ENCODE peak calls at places on chromosome 3, in five cellular contexts. Z is neuronal stem cell, F is lower lobe of right lung, C is testis, Y is cardiac fibroblast. I is an unnamed sample.

GRCh38 chr3:168094580-168094876 is 1.2 kb downstream of the GOLIM4 start:
- DNase-seq in Z (no peak), F (peak), C (no peak), Y (no peak), I (no peak)

GRCh38 chr3:12935023-12935860 is 93.9 kb upstream of the RPL32 start:
- DNase-seq in Z (no peak), F (no peak), C (no peak), Y (no peak), I (no peak)

GRCh38 chr3:106049876-106050275 is 181.1 kb upstream of the CBLB start:
- DNase-seq in Z (no peak), F (no peak), C (no peak), Y (peak), I (no peak)

GRCh38 chr3:157542711-157543485 is 39.7 kb upstream of the VEPH1 start:
- DNase-seq in Z (peak), F (peak), C (peak), Y (peak), I (peak)

GRCh38 chr3:110811050-110811449 is 260.6 kb upstream of the NECTIN3 start:
- DNase-seq in Z (no peak), F (no peak), C (no peak), Y (peak), I (no peak)

GRCh38 chr3:131083190-131083863 is 56.6 kb downstream of the NEK11 start:
- DNase-seq in Z (no peak), F (no peak), C (peak), Y (peak), I (peak)

GRCh38 chr3:174333640-174334039 is 525.5 kb upstream of the NAALADL2 start:
- DNase-seq in Z (no peak), F (no peak), C (no peak), Y (no peak), I (no peak)

GRCh38 chr3:46574263-46574662 is 8.2 kb upstream of the LRRC2 start:
- DNase-seq in Z (no peak), F (no peak), C (no peak), Y (no peak), I (no peak)

GRCh38 chr3:110928016-110928662 is 143.5 kb upstream of the NECTIN3 start:
- DNase-seq in Z (no peak), F (no peak), C (no peak), Y (no peak), I (no peak)

GRCh38 chr3:11900844-11901243 is 54.2 kb upstream of the TAMM41 start:
- DNase-seq in Z (no peak), F (no peak), C (no peak), Y (no peak), I (no peak)

GRCh38 chr3:51777985-51778384 is 1.1 kb downstream of the IQCF6 start:
- DNase-seq in Z (no peak), F (peak), C (peak), Y (no peak), I (no peak)

GRCh38 chr3:138009476-138010272 is at the start of gene CLDN18:
- DNase-seq in Z (no peak), F (peak), C (peak), Y (no peak), I (no peak)

GRCh38 chr3:122890077-122890484 is 95.2 kb downstream of the SLC49A4 start:
- DNase-seq in Z (peak), F (no peak), C (peak), Y (peak), I (peak)

GRCh38 chr3:148955544-148956346 is 35.6 kb upstream of the GYG1 start:
- DNase-seq in Z (peak), F (no peak), C (peak), Y (peak), I (no peak)

GRCh38 chr3:126870608-126871210 is 112.2 kb upstream of the PLXNA1 start:
- DNase-seq in Z (no peak), F (no peak), C (peak), Y (peak), I (no peak)

GRCh38 chr3:55858302-55858701 is 371.2 kb upstream of the WNT5A start:
- DNase-seq in Z (no peak), F (no peak), C (no peak), Y (no peak), I (no peak)

GRCh38 chr3:168847293-168847883 is 751.7 kb upstream of the GOLIM4 start:
- DNase-seq in Z (peak), F (no peak), C (peak), Y (peak), I (no peak)

GRCh38 chr3:99503350-99503749 is 135.0 kb upstream of the COL8A1 start:
- DNase-seq in Z (no peak), F (no peak), C (no peak), Y (peak), I (no peak)

GRCh38 chr3:48690846-48691458 is 5.2 kb upstream of the NCKIPSD start:
- DNase-seq in Z (no peak), F (no peak), C (no peak), Y (no peak), I (no peak)

GRCh38 chr3:141798455-141798854 is 35.2 kb downstream of the GRK7 start:
- DNase-seq in Z (no peak), F (no peak), C (peak), Y (no peak), I (no peak)

GRCh38 chr3:107458871-107459270 is 63.9 kb upstream of the BBX start:
- DNase-seq in Z (no peak), F (no peak), C (no peak), Y (peak), I (no peak)

GRCh38 chr3:45640724-45641361 is 46.3 kb downstream of the LIMD1 start:
- DNase-seq in Z (no peak), F (no peak), C (no peak), Y (no peak), I (no peak)

GRCh38 chr3:8729479-8729878 is 4.1 kb upstream of the CAV3 start:
- DNase-seq in Z (no peak), F (no peak), C (no peak), Y (no peak), I (no peak)

GRCh38 chr3:101878589-101878988 is 29.3 kb downstream of the NFKBIZ start:
- DNase-seq in Z (no peak), F (no peak), C (no peak), Y (no peak), I (no peak)

GRCh38 chr3:30349507-30349906 is 256.9 kb upstream of the TGFBR2 start:
- DNase-seq in Z (no peak), F (no peak), C (no peak), Y (no peak), I (no peak)

GRCh38 chr3:110199588-110199943 is 862.2 kb upstream of the DPPA4 start:
- DNase-seq in Z (no peak), F (no peak), C (no peak), Y (no peak), I (no peak)

GRCh38 chr3:49716169-49716568 is 3.3 kb downstream of the AMIGO3 start:
- DNase-seq in Z (no peak), F (no peak), C (no peak), Y (no peak), I (peak)

GRCh38 chr3:196650740-196651311 is 11.3 kb downstream of the NRROS start:
- DNase-seq in Z (no peak), F (no peak), C (peak), Y (peak), I (no peak)

GRCh38 chr3:45163481-45163880 is 17.3 kb upstream of the CDCP1 start:
- DNase-seq in Z (no peak), F (no peak), C (no peak), Y (no peak), I (no peak)

GRCh38 chr3:196189608-196190347 is 21.4 kb downstream of the ZDHHC19 start:
- DNase-seq in Z (no peak), F (no peak), C (no peak), Y (no peak), I (no peak)

GRCh38 chr3:196355668-196356067 is 17.5 kb upstream of the TM4SF19 start:
- DNase-seq in Z (no peak), F (no peak), C (no peak), Y (no peak), I (no peak)

GRCh38 chr3:88707837-88708236 is 399.6 kb upstream of the EPHA3 start:
- DNase-seq in Z (no peak), F (no peak), C (no peak), Y (no peak), I (no peak)

GRCh38 chr3:51703026-51703775 is 3.7 kb upstream of the GRM2 start:
- DNase-seq in Z (peak), F (peak), C (no peak), Y (no peak), I (peak)

GRCh38 chr3:107662109-107662477 is 139.3 kb downstream of the BBX start:
- DNase-seq in Z (no peak), F (no peak), C (peak), Y (peak), I (no peak)

GRCh38 chr3:119418641-119419040 is 44.8 kb downstream of the TMEM39A start:
- DNase-seq in Z (no peak), F (no peak), C (no peak), Y (peak), I (no peak)

GRCh38 chr3:52253314-52254260 is 8.0 kb downstream of the PPM1M start:
- DNase-seq in Z (no peak), F (peak), C (peak), Y (peak), I (no peak)

I was measured in ecto neural progenitor cell.